ENCODE peak calls at places on chromosomes 6 and 20, in four cellular contexts. A is PC-3, N is GM23248, B is MM.1S. H is an unnamed sample. For H3K4me1 and H3K9me2, the result is how much of the 10 kb centered on the place peaks cover.

GRCh38 chr20:8788831-8789230 is 280.1 kb upstream of the PLCB4 start:
- DNase-seq in A (no peak), N (no peak), B (no peak), H (no peak)

GRCh38 chr6:131063764-131064272 is 773 bp upstream of the EPB41L2 start:
- DNase-seq in A (no peak), N (peak), B (no peak), H (peak)

GRCh38 chr20:19903168-19903676 is 113.9 kb upstream of the NAA20 start:
- DNase-seq in A (no peak), N (no peak), B (peak), H (peak)

GRCh38 chr6:93048381-93048780 is 371.0 kb downstream of the EPHA7 start:
- DNase-seq in A (no peak), N (no peak), B (no peak), H (no peak)

GRCh38 chr20:57503035-57503658 is 21.8 kb downstream of the CTCFL start:
- DNase-seq in A (no peak), N (no peak), B (no peak), H (no peak)

GRCh38 chr20:36260316-36260715 is 24.0 kb downstream of the AAR2 start:
- DNase-seq in A (no peak), N (no peak), B (no peak), H (no peak)

GRCh38 chr6:33088931-33089640 is 13.3 kb downstream of the HLA-DPB1 start:
- DNase-seq in A (no peak), N (no peak), B (no peak), H (peak)

GRCh38 chr6:48835421-48835958 is 627.6 kb downstream of the MMUT start:
- DNase-seq in A (peak), N (no peak), B (no peak), H (no peak)

GRCh38 chr20:37378420-37378784 is 32.5 kb downstream of the SRC start:
- DNase-seq in A (no peak), N (no peak), B (no peak), H (no peak)

GRCh38 chr6:132298344-132298949 is 102.8 kb downstream of the MOXD1 start:
- DNase-seq in A (peak), N (peak), B (peak), H (peak)

GRCh38 chr6:24802271-24803059 is 3.7 kb upstream of the ARMH2 start:
- DNase-seq in A (peak), N (peak), B (no peak), H (no peak)

GRCh38 chr6:31968791-31969711 is 2.9 kb downstream of the DXO start:
- DNase-seq in A (no peak), N (no peak), B (no peak), H (no peak)

GRCh38 chr6:53484409-53485280 is 60.3 kb downstream of the GCLC start:
- DNase-seq in A (peak), N (peak), B (peak), H (peak)

GRCh38 chr6:105374010-105374420 is 28.9 kb downstream of the PREP start:
- DNase-seq in A (peak), N (peak), B (no peak), H (no peak)

GRCh38 chr20:8854566-8854965 is 214.3 kb upstream of the PLCB4 start:
- DNase-seq in A (no peak), N (peak), B (no peak), H (no peak)

GRCh38 chr6:118965354-118965753 is 30.4 kb upstream of the MCM9 start:
- DNase-seq in A (no peak), N (no peak), B (no peak), H (no peak)

GRCh38 chr6:68391953-68392352 is 243.1 kb upstream of the ADGRB3 start:
- DNase-seq in A (no peak), N (no peak), B (no peak), H (no peak)

GRCh38 chr6:149132336-149132735 is 185.2 kb upstream of the TAB2 start:
- DNase-seq in A (no peak), N (no peak), B (no peak), H (no peak)

GRCh38 chr6:21390537-21391213 is 202.9 kb upstream of the SOX4 start:
- DNase-seq in A (no peak), N (no peak), B (no peak), H (no peak)

GRCh38 chr6:3884007-3884745 is 35.0 kb downstream of the FAM50B start:
- DNase-seq in A (peak), N (peak), B (no peak), H (no peak)

GRCh38 chr20:22507240-22507961 is 77.0 kb downstream of the FOXA2 start:
- DNase-seq in A (no peak), N (no peak), B (peak), H (no peak)

GRCh38 chr6:110878751-110879539 is 4.4 kb downstream of the AMD1 start:
- DNase-seq in A (peak), N (peak), B (peak), H (no peak)

GRCh38 chr6:17950095-17950494 is 37.3 kb downstream of the KIF13A start:
- DNase-seq in A (no peak), N (no peak), B (no peak), H (no peak)

GRCh38 chr6:57313711-57314471 is 3.5 kb upstream of the PRIM2 start:
- DNase-seq in A (peak), N (peak), B (no peak), H (peak)

GRCh38 chr6:165704001-165704748 is 41.1 kb upstream of the PDE10A start:
- DNase-seq in A (no peak), N (no peak), B (peak), H (no peak)

GRCh38 chr6:119481098-119481497 is 131.5 kb upstream of the MAN1A1 start:
- DNase-seq in A (no peak), N (no peak), B (no peak), H (no peak)

GRCh38 chr20:49964964-49965780 is 17.6 kb upstream of the SNAI1 start:
- DNase-seq in A (peak), N (peak), B (peak), H (peak)

GRCh38 chr6:79628466-79629288 is 2.5 kb upstream of the SH3BGRL2 start:
- DNase-seq in A (no peak), N (no peak), B (no peak), H (no peak)

GRCh38 chr6:14754636-14755513 is 491.0 kb upstream of the JARID2 start:
- DNase-seq in A (no peak), N (no peak), B (no peak), H (no peak)

GRCh38 chr20:33791959-33792597 is 19.1 kb upstream of the CHMP4B start:
- DNase-seq in A (peak), N (peak), B (no peak), H (peak)

GRCh38 chr6:34093206-34093605 is 52.7 kb downstream of the GRM4 start:
- DNase-seq in A (no peak), N (no peak), B (no peak), H (no peak)

GRCh38 chr6:113291751-113292445 is 565.2 kb upstream of the MARCKS start:
- DNase-seq in A (peak), N (peak), B (no peak), H (no peak)

GRCh38 chr6:2976571-2977085 is 5.3 kb upstream of the SERPINB6 start:
- DNase-seq in A (peak), N (peak), B (no peak), H (no peak)

GRCh38 chr20:56003966-56004365 is 1.4 kb downstream of the CBLN4 start:
- DNase-seq in A (no peak), N (peak), B (no peak), H (no peak)

GRCh38 chr20:48759631-48760245 is 68.1 kb downstream of the PREX1 start:
- DNase-seq in A (no peak), N (no peak), B (no peak), H (no peak)

GRCh38 chr6:53496797-53497196 is 48.1 kb downstream of the GCLC start:
- DNase-seq in A (peak), N (peak), B (no peak), H (no peak)

GRCh38 chr6:31878761-31879542 is at the start of gene SLC44A4:
- DNase-seq in A (peak), N (no peak), B (no peak), H (no peak)

GRCh38 chr6:14883921-14884320 is 361.9 kb upstream of the JARID2 start:
- DNase-seq in A (no peak), N (peak), B (no peak), H (no peak)

GRCh38 chr6:98977606-98978292 is 30.0 kb upstream of the FBXL4 start:
- DNase-seq in A (no peak), N (no peak), B (no peak), H (no peak)

GRCh38 chr6:140077712-140078551 is 703.5 kb upstream of the CITED2 start:
- DNase-seq in A (no peak), N (no peak), B (no peak), H (no peak)
- H3K9ac ChIP-seq in A (no peak), N (peak), B (no peak), H (no peak)

GRCh38 chr6:88380083-88380482 is 213.9 kb upstream of the CNR1 start:
- DNase-seq in A (peak), N (peak), B (no peak), H (no peak)
- H3K4me1 ChIP-seq in A (under half), N (under half), B (under half), H (under half)

GRCh38 chr6:44503471-44503870 is 116.0 kb downstream of the CDC5L start:
- DNase-seq in A (no peak), N (no peak), B (no peak), H (no peak)
- H3K9me2 ChIP-seq in A (under half), N (under half), B (under half), H (under half)

DNA sequence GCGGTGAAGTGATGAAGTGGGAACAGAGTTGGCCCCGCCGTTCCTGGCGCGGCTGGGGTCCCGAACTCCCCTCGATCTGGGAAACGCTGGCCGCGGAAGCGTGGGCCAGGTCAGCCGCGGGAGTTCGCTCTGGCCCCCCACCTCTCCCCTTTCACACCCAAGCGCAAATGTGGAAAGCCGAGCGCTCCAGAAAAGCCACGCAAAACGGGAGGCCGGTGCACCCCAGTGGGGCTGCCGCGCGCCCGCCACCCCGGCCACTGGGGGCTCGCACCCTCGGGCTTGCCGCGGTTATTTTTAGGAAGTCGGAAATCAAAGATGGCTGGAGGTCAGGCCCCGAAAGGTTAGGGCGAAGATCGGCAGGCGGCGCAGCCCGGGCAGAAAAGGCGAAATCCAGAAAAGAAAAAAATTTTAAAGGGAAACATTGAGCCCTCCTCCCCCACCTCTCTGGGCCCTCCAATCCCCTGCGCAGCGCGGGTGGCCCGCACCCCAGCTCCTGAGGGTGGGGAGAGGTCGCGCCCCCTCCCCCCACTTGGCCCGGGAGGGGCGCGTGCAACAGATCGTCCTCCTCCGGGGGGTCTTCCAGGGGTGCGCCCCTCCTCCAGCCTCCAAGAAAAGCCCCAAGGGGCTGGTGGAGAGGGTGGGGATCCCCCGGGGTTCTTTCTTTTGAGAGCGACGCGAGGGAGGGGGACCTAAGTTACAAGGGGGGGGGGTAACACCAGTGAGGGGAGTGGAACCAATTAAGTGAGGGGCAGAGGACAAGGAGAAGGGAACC is 915 bp downstream of the SALL4 start:
- DNase-seq in A (no peak), N (peak), B (no peak), H (no peak)
- H3K9ac ChIP-seq in A (peak), N (peak), B (no peak), H (no peak)

GRCh38 chr6:117497237-117497636 is 14.8 kb downstream of the DCBLD1 start:
- DNase-seq in A (no peak), N (no peak), B (no peak), H (no peak)

GRCh38 chr6:117495873-117496272 is 13.4 kb downstream of the DCBLD1 start:
- DNase-seq in A (peak), N (peak), B (no peak), H (no peak)

GRCh38 chr6:117498159-117498558 is 15.7 kb downstream of the DCBLD1 start:
- DNase-seq in A (peak), N (peak), B (no peak), H (no peak)

GRCh38 chr6:117495425-117495824 is 13.0 kb downstream of the DCBLD1 start:
- DNase-seq in A (no peak), N (no peak), B (no peak), H (no peak)

GRCh38 chr6:117496383-117496990 is 14.0 kb downstream of the DCBLD1 start:
- DNase-seq in A (peak), N (peak), B (peak), H (no peak)
- H3K4me1 ChIP-seq in A (half or more), N (half or more), B (under half), H (under half)

GRCh38 chr6:153051801-153052200 is 49.3 kb upstream of the MTRF1L start:
- DNase-seq in A (no peak), N (no peak), B (no peak), H (no peak)
- H3K9me2 ChIP-seq in A (under half), N (under half), B (under half), H (under half)

DNA sequence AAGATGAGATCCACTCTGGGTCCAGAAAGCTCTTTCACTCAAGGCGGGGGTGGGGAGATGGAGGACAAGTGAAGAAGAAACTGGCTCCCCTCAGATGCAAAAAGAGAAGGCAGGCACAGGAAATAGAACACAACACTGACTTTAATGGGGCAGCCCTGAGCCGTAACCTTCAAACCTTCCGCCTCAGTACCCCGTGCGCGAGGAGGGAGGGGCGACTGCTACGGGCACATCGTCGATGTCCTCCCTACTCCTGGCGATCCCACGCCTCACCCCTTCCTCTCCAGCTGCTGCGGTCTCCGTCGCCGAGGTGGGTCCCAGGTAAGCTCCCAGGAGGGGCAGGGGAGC is 3.9 kb downstream of the SPEF1 start:
- DNase-seq in A (no peak), N (no peak), B (no peak), H (no peak)
- H3K9ac ChIP-seq in A (no peak), N (peak), B (no peak), H (no peak)

H was measured in Karpas-422.